ENCODE peak calls at places on chromosome 22, in eight cellular contexts. O, N, P, T, Z, J, U and M are unnamed samples.

GRCh38 chr22:46229701-46230100 is 20.4 kb downstream of the CDPF1 start:
- DNase-seq in O (no peak), N (no peak), P (no peak), T (no peak), Z (peak; percentile 47), J (no peak), U (no peak), M (no peak)

GRCh38 chr22:30178180-30179126 is 68.1 kb downstream of the LIF start:
- DNase-seq in O (no peak), N (no peak), P (no peak), T (no peak), Z (no peak), J (peak; percentile 55), U (no peak), M (no peak)

GRCh38 chr22:48279465-48279765 is 1517.0 kb downstream of the TBC1D22A start:
- DNase-seq in O (no peak), N (no peak), P (no peak), T (no peak), Z (no peak), J (no peak), U (no peak), M (no peak)

GRCh38 chr22:43944670-43945430 is 10.4 kb upstream of the SAMM50 start:
- DNase-seq in O (no peak), N (no peak), P (no peak), T (no peak), Z (no peak), J (no peak), U (no peak), M (no peak)

GRCh38 chr22:25774575-25775026 is 32.6 kb downstream of the MYO18B start:
- DNase-seq in O (no peak), N (peak; percentile 10), P (no peak), T (no peak), Z (no peak), J (peak; percentile 20), U (no peak), M (no peak)

GRCh38 chr22:50151571-50152537 is 18.7 kb upstream of the PANX2 start:
- DNase-seq in O (no peak), N (no peak), P (no peak), T (no peak), Z (no peak), J (no peak), U (no peak), M (no peak)

GRCh38 chr22:19640306-19640705 is 74.0 kb upstream of the SEPTIN5 start:
- DNase-seq in O (no peak), N (no peak), P (no peak), T (no peak), Z (no peak), J (no peak), U (no peak), M (no peak)

GRCh38 chr22:32466496-32466895 is 2.2 kb upstream of the BPIFC start:
- DNase-seq in O (no peak), N (no peak), P (no peak), T (no peak), Z (no peak), J (no peak), U (no peak), M (no peak)

GRCh38 chr22:36220457-36220921 is 18.8 kb downstream of the APOL2 start:
- DNase-seq in O (no peak), N (peak; percentile 75), P (no peak), T (peak; percentile 77), Z (peak; percentile 62), J (no peak), U (no peak), M (no peak)

GRCh38 chr22:44445307-44445680 is 52.7 kb downstream of the RTL6 start:
- DNase-seq in O (no peak), N (no peak), P (no peak), T (no peak), Z (no peak), J (no peak), U (no peak), M (no peak)

GRCh38 chr22:40721266-40721665 is 42.0 kb downstream of the MCHR1 start:
- DNase-seq in O (peak; percentile 91), N (peak; percentile 89), P (no peak), T (no peak), Z (peak; percentile 8), J (no peak), U (peak; percentile 83), M (peak; percentile 20)

GRCh38 chr22:50627914-50628542 is at the start of gene ARSA:
- DNase-seq in O (peak; percentile 42), N (peak; percentile 71), P (no peak), T (peak; percentile 53), Z (peak; percentile 83), J (peak; percentile 73), U (no peak), M (no peak)

GRCh38 chr22:19814428-19814827 is 40.2 kb downstream of the GNB1L start:
- DNase-seq in O (no peak), N (no peak), P (no peak), T (no peak), Z (no peak), J (no peak), U (no peak), M (no peak)

GRCh38 chr22:46289244-46289891 is 7.3 kb upstream of the GTSE1 start:
- DNase-seq in O (no peak), N (no peak), P (no peak), T (no peak), Z (no peak), J (no peak), U (no peak), M (no peak)

GRCh38 chr22:37313376-37314314 is 31.3 kb downstream of the CYTH4 start:
- DNase-seq in O (no peak), N (no peak), P (no peak), T (no peak), Z (no peak), J (no peak), U (no peak), M (no peak)